ENCODE peak calls at places on chromosomes 6 and 20, in nine cellular contexts. F is G401, D is HFF-Myc, S is ovary, Y is GM20000, U is epithelial cell of esophagus, P is smooth muscle cell of the brain vasculature, N is RWPE1, J is WTC11. Z is an unnamed sample.
A peak's percentile ranks its signal among the peaks of the same experiment; 100 is the strongest.

GRCh38 chr6:95186710-95187109 is 390.6 kb upstream of the MANEA start:
- DNase-seq in Y (no peak), F (no peak), S (no peak), J (no peak), P (no peak), U (no peak), N (no peak), D (no peak), Z (no peak)

GRCh38 chr20:32828029-32828666 is 8.4 kb downstream of the MAPRE1 start:
- DNase-seq in D (no peak), Y (no peak), N (no peak), U (peak; percentile 47), S (no peak), J (no peak), P (no peak), F (no peak), Z (no peak)

GRCh38 chr20:20448891-20449290 is 81.0 kb downstream of the INSM1 start:
- DNase-seq in S (no peak), J (no peak), D (no peak), U (no peak), P (no peak), N (no peak), Y (no peak), F (peak; percentile 77), Z (no peak)

GRCh38 chr20:25282034-25282781 is 34.3 kb downstream of the PYGB start:
- DNase-seq in N (no peak), F (no peak), U (no peak), D (no peak), P (no peak), J (peak; percentile 7), S (peak; percentile 15), Y (no peak), Z (no peak)

GRCh38 chr20:36859282-36859555 is 16.7 kb upstream of the TLDC2 start:
- DNase-seq in J (no peak), F (no peak), P (no peak), U (no peak), Y (no peak), D (no peak), N (no peak), S (no peak), Z (no peak)

GRCh38 chr6:21181866-21182265 is 411.7 kb upstream of the SOX4 start:
- DNase-seq in U (no peak), N (no peak), D (no peak), Y (no peak), P (no peak), F (no peak), J (no peak), S (no peak), Z (no peak)

GRCh38 chr6:7042056-7042653 is 65.6 kb upstream of the RREB1 start:
- DNase-seq in D (no peak), U (peak; percentile 36), F (no peak), Y (no peak), J (no peak), S (no peak), N (no peak), P (no peak), Z (no peak)

GRCh38 chr6:89385156-89385667 is 26.9 kb downstream of the RRAGD start:
- DNase-seq in J (no peak), U (peak; percentile 91), Y (no peak), S (no peak), F (peak; percentile 99), N (peak; percentile 75), D (peak; percentile 14), P (no peak), Z (no peak)

GRCh38 chr6:131808460-131809269 is 845 bp downstream of the ENPP1 start:
- DNase-seq in J (no peak), Y (no peak), P (no peak), N (no peak), F (no peak), S (no peak), U (no peak), D (no peak), Z (no peak)

GRCh38 chr6:91539451-91539850 is 952.6 kb upstream of the MAP3K7 start:
- DNase-seq in N (no peak), D (no peak), J (no peak), Y (no peak), P (no peak), U (no peak), S (no peak), F (no peak), Z (no peak)

GRCh38 chr6:108559884-108560462 is 744 bp upstream of the FOXO3 start:
- DNase-seq in F (peak; percentile 72), U (peak; percentile 71), N (peak; percentile 38), P (no peak), D (no peak), Y (no peak), J (peak; percentile 78), S (peak; percentile 82), Z (peak; percentile 81)

GRCh38 chr6:28747083-28747630 is 176.6 kb downstream of the TRIM27 start:
- DNase-seq in N (no peak), D (no peak), U (no peak), P (no peak), S (no peak), F (no peak), Y (no peak), J (no peak), Z (no peak)

GRCh38 chr6:36852481-36853147 is 13.4 kb upstream of the CPNE5 start:
- DNase-seq in J (no peak), F (peak; percentile 49), D (peak; percentile 58), S (no peak), P (peak; percentile 10), U (peak; percentile 72), N (no peak), Y (no peak), Z (no peak)

GRCh38 chr6:144265390-144265789 is 19.7 kb upstream of the UTRN start:
- DNase-seq in D (no peak), N (peak; percentile 67), S (no peak), U (peak; percentile 77), Y (peak; percentile 62), P (no peak), J (peak; percentile 19), F (no peak), Z (no peak)

GRCh38 chr6:96702626-96703025 is 134.7 kb downstream of the GPR63 start:
- DNase-seq in P (no peak), S (no peak), N (no peak), U (no peak), F (no peak), J (no peak), Y (no peak), D (no peak), Z (no peak)

GRCh38 chr6:1212919-1213318 is 99.0 kb upstream of the FOXQ1 start:
- DNase-seq in N (no peak), J (no peak), F (no peak), U (no peak), S (no peak), P (peak; percentile 40), D (no peak), Y (no peak), Z (no peak)

GRCh38 chr6:125612400-125612846 is 137.0 kb upstream of the HEY2 start:
- DNase-seq in F (no peak), S (no peak), U (no peak), N (no peak), P (peak; percentile 39), D (no peak), J (no peak), Y (no peak), Z (no peak)

GRCh38 chr20:24109008-24109407 is 120.4 kb upstream of the GGTLC1 start:
- DNase-seq in F (no peak), J (no peak), D (no peak), U (peak; percentile 27), S (no peak), P (no peak), N (no peak), Y (no peak), Z (no peak)

GRCh38 chr20:14712302-14712739 is 374.9 kb upstream of the FLRT3 start:
- DNase-seq in N (peak; percentile 93), U (peak; percentile 97), D (no peak), S (no peak), J (no peak), F (no peak), P (no peak), Y (no peak), Z (no peak)

GRCh38 chr6:142489722-142490610 is 188.2 kb downstream of the ADGRG6 start:
- DNase-seq in S (no peak), N (no peak), F (no peak), J (no peak), Y (no peak), D (no peak), U (peak; percentile 21), P (no peak), Z (no peak)

GRCh38 chr6:89999154-89999553 is 104.9 kb downstream of the GJA10 start:
- DNase-seq in J (no peak), S (no peak), F (peak; percentile 70), U (peak; percentile 97), D (no peak), P (no peak), N (peak; percentile 90), Y (no peak), Z (no peak)

GRCh38 chr6:12582421-12583110 is 134.0 kb upstream of the PHACTR1 start:
- DNase-seq in N (no peak), J (no peak), Y (no peak), P (no peak), D (no peak), U (no peak), S (no peak), F (no peak), Z (no peak)

GRCh38 chr6:50849781-50850180 is 31.1 kb downstream of the TFAP2B start:
- DNase-seq in F (no peak), Y (no peak), N (no peak), D (no peak), P (no peak), J (peak; percentile 25), S (no peak), U (no peak), Z (no peak)

GRCh38 chr20:32741151-32741550 is 2.1 kb downstream of the COMMD7 start:
- DNase-seq in N (no peak), F (no peak), P (no peak), U (no peak), Y (no peak), S (no peak), D (no peak), J (no peak), Z (no peak)

GRCh38 chr20:19802492-19803158 is 44.6 kb downstream of the RIN2 start:
- DNase-seq in Y (no peak), S (no peak), F (no peak), D (no peak), U (peak; percentile 93), N (peak; percentile 78), J (peak; percentile 30), P (no peak), Z (no peak)

GRCh38 chr20:354298-354977 is 7.5 kb downstream of the NRSN2 start:
- DNase-seq in N (peak; percentile 86), Y (peak; percentile 88), U (peak; percentile 76), D (no peak), P (peak; percentile 49), F (peak; percentile 89), S (peak; percentile 72), J (peak; percentile 84), Z (peak; percentile 82)

GRCh38 chr20:38724603-38725457 is 544 bp downstream of the SLC32A1 start:
- DNase-seq in U (no peak), P (no peak), S (no peak), J (peak; percentile 77), F (no peak), N (no peak), Y (peak; percentile 61), D (no peak), Z (peak; percentile 41)

GRCh38 chr6:37530294-37530693 is 30.6 kb upstream of the CCDC167 start:
- DNase-seq in U (no peak), F (no peak), Y (no peak), J (no peak), N (no peak), D (no peak), S (no peak), P (no peak), Z (no peak)

GRCh38 chr6:134196568-134197301 is 121.2 kb downstream of the SGK1 start:
- DNase-seq in S (no peak), P (no peak), U (no peak), N (no peak), F (peak; percentile 49), Y (peak; percentile 36), J (no peak), D (no peak), Z (no peak)

GRCh38 chr6:17472653-17473183 is 79.3 kb downstream of the CAP2 start:
- DNase-seq in Y (no peak), F (no peak), U (no peak), N (no peak), S (no peak), P (no peak), D (no peak), J (no peak), Z (no peak)

GRCh38 chr6:52174118-52174517 is 12.1 kb upstream of the IL17A start:
- DNase-seq in S (no peak), U (no peak), Y (no peak), J (no peak), F (no peak), N (no peak), P (no peak), D (no peak), Z (no peak)

Z was measured in nephron progenitor cell.